ENCODE peak calls at places on chromosome 21, in seven cellular contexts. D is GM20000, F is BJ, X is astrocyte of the cerebellum, R is ovary, E is transverse colon, L is fibroblast of the aortic adventitia. T is an unnamed sample.

GRCh38 chr21:29418813-29419212 is 120.1 kb downstream of the BACH1 start:
- DNase-seq in D (peak), F (no peak), X (no peak), R (no peak), E (no peak), L (no peak), T (no peak)

GRCh38 chr21:44982558-44983244 is 42.9 kb downstream of the SLX9 start:
- DNase-seq in D (no peak), F (no peak), X (no peak), R (no peak), E (no peak), L (no peak), T (no peak)

GRCh38 chr21:42769820-42770716 is 109.3 kb downstream of the WDR4 start:
- DNase-seq in D (no peak), F (no peak), X (no peak), R (no peak), E (no peak), L (no peak), T (no peak)

GRCh38 chr21:29649370-29649963 is 290.3 kb downstream of the GRIK1 start:
- DNase-seq in D (no peak), F (no peak), X (no peak), R (no peak), E (no peak), L (no peak), T (no peak)

GRCh38 chr21:42593007-42593814 is 60.2 kb upstream of the PDE9A start:
- DNase-seq in D (peak), F (no peak), X (peak), R (peak), E (peak), L (peak), T (no peak)

GRCh38 chr21:18716578-18717138 is 313.1 kb upstream of the TMPRSS15 start:
- DNase-seq in D (no peak), F (no peak), X (no peak), R (no peak), E (no peak), L (no peak), T (no peak)

GRCh38 chr21:27681841-27682240 is 715.0 kb upstream of the ADAMTS5 start:
- DNase-seq in D (no peak), F (no peak), X (no peak), R (no peak), E (no peak), L (peak), T (no peak)

GRCh38 chr21:41993744-41994143 is 16.4 kb downstream of the ZBTB21 start:
- DNase-seq in D (no peak), F (peak), X (peak), R (no peak), E (no peak), L (peak), T (peak)

GRCh38 chr21:18940791-18941190 is 537.2 kb upstream of the TMPRSS15 start:
- DNase-seq in D (no peak), F (no peak), X (no peak), R (no peak), E (no peak), L (no peak), T (no peak)

GRCh38 chr21:17613242-17613676 is 558 bp upstream of the BTG3 start:
- DNase-seq in D (peak), F (no peak), X (no peak), R (peak), E (peak), L (peak), T (no peak)

GRCh38 chr21:46515109-46515508 is 56.4 kb downstream of the DIP2A start:
- DNase-seq in D (no peak), F (no peak), X (no peak), R (peak), E (peak), L (peak), T (peak)

GRCh38 chr21:38384675-38385074 is 113.6 kb downstream of the ERG start:
- DNase-seq in D (no peak), F (no peak), X (no peak), R (no peak), E (no peak), L (no peak), T (no peak)

GRCh38 chr21:37101384-37101783 is 28.3 kb downstream of the TTC3 start:
- DNase-seq in D (no peak), F (no peak), X (no peak), R (no peak), E (no peak), L (no peak), T (no peak)

GRCh38 chr21:38503588-38503987 is 5.3 kb upstream of the ERG start:
- DNase-seq in D (no peak), F (peak), X (peak), R (no peak), E (no peak), L (peak), T (no peak)

GRCh38 chr21:46038871-46039397 is 57.4 kb downstream of the COL6A1 start:
- DNase-seq in D (no peak), F (peak), X (peak), R (peak), E (no peak), L (peak), T (no peak)

GRCh38 chr21:21458124-21458631 is 460.0 kb downstream of the NCAM2 start:
- DNase-seq in D (no peak), F (no peak), X (no peak), R (no peak), E (no peak), L (no peak), T (no peak)

GRCh38 chr21:20570824-20571232 is 427.4 kb upstream of the NCAM2 start:
- DNase-seq in D (no peak), F (no peak), X (no peak), R (no peak), E (no peak), L (no peak), T (no peak)

GRCh38 chr21:17775431-17776126 is 43.6 kb downstream of the C21orf91 start:
- DNase-seq in D (peak), F (no peak), X (no peak), R (no peak), E (peak), L (no peak), T (no peak)

GRCh38 chr21:36966066-36966845 is at the start of gene HLCS:
- DNase-seq in D (peak), F (no peak), X (no peak), R (peak), E (peak), L (peak), T (no peak)

GRCh38 chr21:27421654-27422053 is 454.8 kb upstream of the ADAMTS5 start:
- DNase-seq in D (no peak), F (no peak), X (no peak), R (no peak), E (no peak), L (peak), T (no peak)

GRCh38 chr21:37915516-37915915 is 741 bp downstream of the KCNJ6 start:
- DNase-seq in D (no peak), F (no peak), X (no peak), R (no peak), E (no peak), L (no peak), T (no peak)

GRCh38 chr21:20591294-20591693 is 406.9 kb upstream of the NCAM2 start:
- DNase-seq in D (no peak), F (no peak), X (no peak), R (no peak), E (no peak), L (peak), T (no peak)

GRCh38 chr21:44686000-44686781 is 4.2 kb upstream of the KRTAP12-1 start:
- DNase-seq in D (no peak), F (no peak), X (no peak), R (no peak), E (no peak), L (no peak), T (no peak)

GRCh38 chr21:41411449-41412089 is 14.5 kb upstream of the MX1 start:
- DNase-seq in D (no peak), F (no peak), X (no peak), R (no peak), E (peak), L (no peak), T (no peak)

GRCh38 chr21:25573409-25574206 is 33.7 kb downstream of the MRPL39 start:
- DNase-seq in D (no peak), F (peak), X (peak), R (no peak), E (no peak), L (peak), T (peak)
- TF ChIP-seq CTCF in D (no peak), F (no peak), X (no peak), R (no peak), E (no peak), L (no peak), T (no peak)

GRCh38 chr21:33659550-33659949 is 17.2 kb downstream of the ITSN1 start:
- DNase-seq in D (no peak), F (no peak), X (no peak), R (no peak), E (no peak), L (no peak), T (no peak)

GRCh38 chr21:33660406-33660805 is 18.1 kb downstream of the ITSN1 start:
- DNase-seq in D (no peak), F (no peak), X (peak), R (no peak), E (no peak), L (peak), T (no peak)

GRCh38 chr21:33663241-33663640 is 20.9 kb downstream of the ITSN1 start:
- DNase-seq in D (no peak), F (no peak), X (no peak), R (no peak), E (no peak), L (peak), T (no peak)

GRCh38 chr21:33662046-33662445 is 19.7 kb downstream of the ITSN1 start:
- DNase-seq in D (no peak), F (no peak), X (no peak), R (no peak), E (no peak), L (no peak), T (no peak)

DNA sequence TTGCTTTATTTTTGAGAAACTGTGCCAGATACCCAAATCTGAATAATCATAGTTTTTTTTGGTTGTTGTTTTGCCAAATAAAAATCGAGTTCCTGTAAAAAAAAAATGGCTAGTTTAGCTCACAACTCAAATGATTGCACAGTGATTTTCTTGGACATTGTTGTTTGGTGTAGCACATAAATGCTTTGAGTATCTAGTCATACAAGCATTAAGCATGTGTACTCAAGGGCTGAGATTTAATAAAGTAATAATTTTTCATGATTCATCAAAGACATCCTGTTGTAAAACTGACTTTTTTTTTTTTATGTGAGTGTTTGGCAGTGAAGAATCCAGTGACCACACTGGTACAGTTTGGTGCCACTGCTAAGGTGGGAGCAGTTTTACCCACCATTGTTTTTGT is 18.8 kb downstream of the ITSN1 start:
- DNase-seq in D (no peak), F (no peak), X (no peak), R (no peak), E (no peak), L (no peak), T (no peak)
- TF ChIP-seq CTCF in D (no peak), F (no peak), X (no peak), R (no peak), E (no peak), L (no peak), T (no peak)

GRCh38 chr21:23578027-23578426 is 2029.3 kb downstream of the MRPL39 start:
- DNase-seq in D (no peak), F (no peak), X (no peak), R (no peak), E (no peak), L (no peak), T (no peak)
- TF ChIP-seq CTCF in D (no peak), F (no peak), X (no peak), R (no peak), E (no peak), L (no peak), T (no peak)

DNA sequence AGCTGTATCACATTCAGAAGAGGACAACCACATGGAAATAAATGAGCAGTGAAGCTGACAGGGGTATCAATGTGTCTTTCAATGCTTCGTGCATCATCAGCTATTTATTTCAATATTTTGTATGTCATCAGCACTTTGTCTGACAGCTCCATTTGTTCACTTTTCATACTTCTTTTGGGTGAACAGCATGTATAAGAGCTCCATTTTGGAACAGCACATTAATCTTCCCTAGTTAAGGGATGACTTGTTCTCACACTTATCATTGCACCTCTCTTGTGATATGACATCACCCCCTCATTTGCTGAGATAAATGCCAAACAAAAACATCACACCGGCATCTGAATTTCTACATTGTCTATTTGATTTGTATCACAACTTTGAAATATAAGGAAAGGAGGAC is 190.6 kb upstream of the SAMSN1 start:
- DNase-seq in D (no peak), F (no peak), X (no peak), R (no peak), E (no peak), L (no peak), T (no peak)
- TF ChIP-seq CTCF in D (no peak), F (no peak), X (no peak), R (no peak), E (no peak), L (no peak), T (no peak)

GRCh38 chr21:33403786-33404571 is 766 bp downstream of the IFNGR2 start:
- DNase-seq in D (peak), F (no peak), X (peak), R (peak), E (peak), L (peak), T (no peak)
- TF ChIP-seq CTCF in D (no peak), F (peak), X (no peak), R (no peak), E (no peak), L (no peak), T (no peak)

GRCh38 chr21:32099812-32100416 is 178.9 kb downstream of the MIS18A start:
- DNase-seq in D (no peak), F (no peak), X (no peak), R (no peak), E (no peak), L (no peak), T (no peak)
- TF ChIP-seq CTCF in D (no peak), F (no peak), X (no peak), R (no peak), E (no peak), L (no peak), T (no peak)

DNA sequence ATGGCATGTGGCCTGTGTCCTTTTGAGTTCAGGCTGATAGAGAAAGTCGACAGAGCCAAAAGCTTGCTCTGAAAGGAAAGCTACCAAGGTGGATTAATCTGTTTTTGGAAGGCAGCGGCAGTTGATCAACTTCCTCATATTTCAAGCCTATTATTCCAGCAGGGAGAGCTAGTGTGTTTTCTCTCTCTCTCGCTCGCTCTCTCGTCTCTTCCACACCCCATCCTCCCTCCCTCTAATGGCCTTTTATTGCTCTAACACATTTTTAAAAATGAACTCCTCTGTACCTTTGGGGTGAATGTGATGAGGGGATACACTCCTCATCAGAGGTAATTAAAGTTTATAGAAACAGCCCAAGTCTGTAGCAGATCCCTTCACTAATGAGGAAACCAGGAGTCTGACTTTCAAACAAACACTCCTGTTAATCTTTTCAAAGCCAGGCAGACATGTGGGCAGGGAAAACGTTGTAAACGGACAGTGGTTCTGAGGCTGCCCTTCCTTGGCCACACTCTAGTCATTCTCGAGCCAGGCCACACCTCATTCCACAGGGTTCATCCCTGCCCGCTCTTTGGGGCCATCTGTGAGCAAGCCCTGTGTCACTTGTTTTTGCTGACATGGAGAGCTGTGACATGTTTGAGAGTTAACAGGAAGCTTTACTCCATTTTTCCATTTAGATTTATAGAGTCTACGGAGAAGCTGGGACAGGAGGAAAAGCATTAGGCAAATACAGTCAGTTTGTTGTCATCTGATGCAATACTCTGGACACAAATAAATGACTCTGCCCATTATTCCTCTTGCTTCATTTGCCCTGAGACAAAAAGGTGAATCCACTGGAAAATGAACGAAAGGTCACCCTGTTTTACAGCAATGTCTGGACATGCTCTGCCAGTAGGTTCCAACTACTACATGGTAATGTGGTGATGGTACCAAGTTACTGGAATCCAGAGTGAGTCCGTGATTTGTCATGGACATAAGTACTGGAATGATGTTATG is 126.7 kb downstream of the CLIC6 start:
- DNase-seq in D (no peak), F (peak), X (no peak), R (no peak), E (peak), L (peak), T (no peak)
- TF ChIP-seq CTCF in D (no peak), F (no peak), X (peak), R (no peak), E (peak), L (peak), T (no peak)

DNA sequence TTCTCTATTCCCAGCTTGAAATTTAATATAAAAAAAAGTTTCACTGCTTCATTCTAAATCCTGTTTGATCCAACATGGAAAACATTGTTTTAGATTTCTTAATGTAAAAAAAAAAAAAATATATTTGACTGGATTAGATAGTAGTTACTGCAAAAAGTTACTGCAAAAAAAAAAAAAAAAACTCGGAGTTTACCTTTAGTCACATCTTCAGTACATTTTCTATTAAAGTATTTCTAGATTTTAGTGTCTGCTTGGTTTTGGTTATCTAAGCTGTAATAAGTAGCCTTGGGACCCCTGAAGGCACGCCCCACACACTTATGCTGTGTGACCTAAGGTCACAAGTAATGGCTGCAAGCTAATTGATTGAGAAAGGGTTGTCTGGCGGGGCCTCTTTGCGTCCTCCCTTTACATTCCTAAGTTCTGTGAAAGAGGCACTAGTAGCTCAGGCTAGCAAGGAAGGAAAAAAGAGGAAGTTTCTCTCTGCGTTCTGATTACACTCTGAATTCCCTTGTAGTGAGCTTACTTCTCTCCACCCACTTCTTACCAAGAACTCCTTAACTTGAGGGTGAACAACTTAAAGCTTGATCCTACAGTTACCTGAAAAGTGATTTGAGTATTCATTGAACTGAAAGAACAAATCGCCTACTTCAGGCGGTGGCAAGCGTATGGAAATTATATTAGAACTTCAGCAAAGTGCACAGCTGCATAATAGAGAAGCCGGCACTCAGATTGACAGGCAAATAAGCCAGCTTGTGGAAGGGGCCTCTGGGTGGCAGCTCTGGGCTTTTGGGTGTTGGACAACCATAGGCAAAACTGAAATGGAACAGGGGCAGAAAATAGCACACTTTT is 464.2 kb downstream of the USP25 start:
- DNase-seq in D (peak), F (peak), X (peak), R (peak), E (peak), L (peak), T (peak)
- TF ChIP-seq CTCF in D (no peak), F (peak), X (peak), R (no peak), E (no peak), L (peak), T (peak)

GRCh38 chr21:40120944-40121575 is 253.8 kb downstream of the PCP4 start:
- DNase-seq in D (no peak), F (no peak), X (peak), R (no peak), E (no peak), L (no peak), T (no peak)
- TF ChIP-seq CTCF in D (no peak), F (peak), X (peak), R (peak), E (peak), L (peak), T (peak)

GRCh38 chr21:34885125-34885524 is 164.0 kb downstream of the RUNX1 start:
- DNase-seq in D (no peak), F (no peak), X (no peak), R (no peak), E (no peak), L (no peak), T (no peak)
- TF ChIP-seq CTCF in D (no peak), F (no peak), X (no peak), R (no peak), E (no peak), L (no peak), T (no peak)